ENCODE peak calls at places on chromosomes 1 and 21, in four cellular contexts. One of them, this sample, is unnamed.
A peak's percentile ranks its signal among the peaks of the same experiment; 100 is the strongest.

GRCh38 chr1:161720956-161721737 is at the start of gene FCRLB:
- DNase-seq in neural progenitor cell: no peak
- DNase-seq in heart left ventricle: no peak
- DNase-seq in gastrocnemius medialis: no peak
- DNase-seq in this sample: no peak

GRCh38 chr1:204931313-204931712 is 60.7 kb downstream of the NFASC start:
- DNase-seq in neural progenitor cell: no peak
- DNase-seq in heart left ventricle: no peak
- DNase-seq in gastrocnemius medialis: no peak
- DNase-seq in this sample: no peak

GRCh38 chr1:8807004-8807403 is 10.4 kb downstream of the RERE start:
- DNase-seq in neural progenitor cell: no peak
- DNase-seq in heart left ventricle: no peak
- DNase-seq in gastrocnemius medialis: no peak
- DNase-seq in this sample: no peak

GRCh38 chr1:103459385-103459784 is 66.1 kb upstream of the RNPC3 start:
- DNase-seq in neural progenitor cell: peak; percentile 11
- DNase-seq in heart left ventricle: no peak
- DNase-seq in gastrocnemius medialis: no peak
- DNase-seq in this sample: no peak

GRCh38 chr1:179091691-179092165 is 9.9 kb downstream of the TOR3A start:
- DNase-seq in neural progenitor cell: no peak
- DNase-seq in heart left ventricle: peak; percentile 29
- DNase-seq in gastrocnemius medialis: peak; percentile 92
- DNase-seq in this sample: peak; percentile 62

GRCh38 chr21:44299085-44299457 is 782 bp upstream of the PFKL start:
- DNase-seq in neural progenitor cell: no peak
- DNase-seq in heart left ventricle: no peak
- DNase-seq in gastrocnemius medialis: no peak
- DNase-seq in this sample: no peak

GRCh38 chr1:14600405-14601150 is 2.1 kb downstream of the KAZN start:
- DNase-seq in neural progenitor cell: peak; percentile 31
- DNase-seq in heart left ventricle: no peak
- DNase-seq in gastrocnemius medialis: no peak
- DNase-seq in this sample: no peak

GRCh38 chr1:39167632-39168209 is 36.8 kb upstream of the MACF1 start:
- DNase-seq in neural progenitor cell: no peak
- DNase-seq in heart left ventricle: no peak
- DNase-seq in gastrocnemius medialis: no peak
- DNase-seq in this sample: no peak

GRCh38 chr1:233229291-233229690 is 66.2 kb downstream of the PCNX2 start:
- DNase-seq in neural progenitor cell: no peak
- DNase-seq in heart left ventricle: no peak
- DNase-seq in gastrocnemius medialis: no peak
- DNase-seq in this sample: no peak

GRCh38 chr1:176149939-176150807 is 56.9 kb downstream of the COP1 start:
- DNase-seq in neural progenitor cell: peak; percentile 14
- DNase-seq in heart left ventricle: no peak
- DNase-seq in gastrocnemius medialis: no peak
- DNase-seq in this sample: no peak

GRCh38 chr1:32060914-32061313 is 11.8 kb upstream of the TMEM39B start:
- DNase-seq in neural progenitor cell: no peak
- DNase-seq in heart left ventricle: no peak
- DNase-seq in gastrocnemius medialis: no peak
- DNase-seq in this sample: no peak

GRCh38 chr1:162285149-162285561 is 91.5 kb downstream of the SPATA46 start:
- DNase-seq in neural progenitor cell: no peak
- DNase-seq in heart left ventricle: peak; percentile 39
- DNase-seq in gastrocnemius medialis: no peak
- DNase-seq in this sample: peak; percentile 28

GRCh38 chr1:206117151-206117948 is at the start of gene AVPR1B:
- DNase-seq in neural progenitor cell: peak; percentile 75
- DNase-seq in heart left ventricle: peak; percentile 35
- DNase-seq in gastrocnemius medialis: no peak
- DNase-seq in this sample: peak; percentile 48

GRCh38 chr1:46309401-46310159 is 6.1 kb downstream of the UQCRH start:
- DNase-seq in neural progenitor cell: no peak
- DNase-seq in heart left ventricle: no peak
- DNase-seq in gastrocnemius medialis: no peak
- DNase-seq in this sample: no peak

GRCh38 chr1:56424744-56425493 is 154.4 kb downstream of the PLPP3 start:
- DNase-seq in neural progenitor cell: peak; percentile 88
- DNase-seq in heart left ventricle: peak; percentile 80
- DNase-seq in gastrocnemius medialis: peak; percentile 92
- DNase-seq in this sample: peak; percentile 73

GRCh38 chr1:31591425-31592093 is 15.2 kb downstream of the TINAGL1 start:
- DNase-seq in neural progenitor cell: no peak
- DNase-seq in heart left ventricle: no peak
- DNase-seq in gastrocnemius medialis: no peak
- DNase-seq in this sample: no peak

GRCh38 chr21:40334159-40334558 is 466.9 kb downstream of the PCP4 start:
- DNase-seq in neural progenitor cell: no peak
- DNase-seq in heart left ventricle: no peak
- DNase-seq in gastrocnemius medialis: no peak
- DNase-seq in this sample: no peak

GRCh38 chr1:234725177-234726132 is 115.5 kb upstream of the IRF2BP2 start:
- DNase-seq in neural progenitor cell: no peak
- DNase-seq in heart left ventricle: peak; percentile 62
- DNase-seq in gastrocnemius medialis: peak; percentile 78
- DNase-seq in this sample: peak; percentile 44

GRCh38 chr1:227759345-227760300 is 24.4 kb downstream of the SNAP47 start:
- DNase-seq in neural progenitor cell: no peak
- DNase-seq in heart left ventricle: peak; percentile 61
- DNase-seq in gastrocnemius medialis: peak; percentile 95
- DNase-seq in this sample: peak; percentile 60

GRCh38 chr1:210250665-210250997 is 18.0 kb downstream of the SERTAD4 start:
- DNase-seq in neural progenitor cell: peak; percentile 82
- DNase-seq in heart left ventricle: peak; percentile 37
- DNase-seq in gastrocnemius medialis: no peak
- DNase-seq in this sample: no peak

GRCh38 chr1:203906932-203907331 is 45.5 kb downstream of the SNRPE start:
- DNase-seq in neural progenitor cell: no peak
- DNase-seq in heart left ventricle: no peak
- DNase-seq in gastrocnemius medialis: no peak
- DNase-seq in this sample: no peak

GRCh38 chr1:225768662-225769426 is 8.8 kb upstream of the SRP9 start:
- DNase-seq in neural progenitor cell: no peak
- DNase-seq in heart left ventricle: no peak
- DNase-seq in gastrocnemius medialis: no peak
- DNase-seq in this sample: no peak

GRCh38 chr1:9343269-9343668 is 50.6 kb downstream of the SPSB1 start:
- DNase-seq in neural progenitor cell: no peak
- DNase-seq in heart left ventricle: no peak
- DNase-seq in gastrocnemius medialis: no peak
- DNase-seq in this sample: no peak

GRCh38 chr1:154752273-154753030 is 117.6 kb downstream of the KCNN3 start:
- DNase-seq in neural progenitor cell: no peak
- DNase-seq in heart left ventricle: no peak
- DNase-seq in gastrocnemius medialis: no peak
- DNase-seq in this sample: no peak

GRCh38 chr1:46613661-46614603 is 2.7 kb downstream of the MOB3C start:
- DNase-seq in neural progenitor cell: peak; percentile 83
- DNase-seq in heart left ventricle: peak; percentile 93
- DNase-seq in gastrocnemius medialis: peak; percentile 96
- DNase-seq in this sample: peak; percentile 96

GRCh38 chr1:48692235-48692634 is 84.5 kb downstream of the BEND5 start:
- DNase-seq in neural progenitor cell: no peak
- DNase-seq in heart left ventricle: no peak
- DNase-seq in gastrocnemius medialis: no peak
- DNase-seq in this sample: no peak

GRCh38 chr1:151565500-151566189 is 25.5 kb downstream of the TUFT1 start:
- DNase-seq in neural progenitor cell: no peak
- DNase-seq in heart left ventricle: no peak
- DNase-seq in gastrocnemius medialis: no peak
- DNase-seq in this sample: no peak

GRCh38 chr21:44282370-44282769 is 3.3 kb upstream of the AIRE start:
- DNase-seq in neural progenitor cell: no peak
- DNase-seq in heart left ventricle: no peak
- DNase-seq in gastrocnemius medialis: no peak
- DNase-seq in this sample: no peak

DNA sequence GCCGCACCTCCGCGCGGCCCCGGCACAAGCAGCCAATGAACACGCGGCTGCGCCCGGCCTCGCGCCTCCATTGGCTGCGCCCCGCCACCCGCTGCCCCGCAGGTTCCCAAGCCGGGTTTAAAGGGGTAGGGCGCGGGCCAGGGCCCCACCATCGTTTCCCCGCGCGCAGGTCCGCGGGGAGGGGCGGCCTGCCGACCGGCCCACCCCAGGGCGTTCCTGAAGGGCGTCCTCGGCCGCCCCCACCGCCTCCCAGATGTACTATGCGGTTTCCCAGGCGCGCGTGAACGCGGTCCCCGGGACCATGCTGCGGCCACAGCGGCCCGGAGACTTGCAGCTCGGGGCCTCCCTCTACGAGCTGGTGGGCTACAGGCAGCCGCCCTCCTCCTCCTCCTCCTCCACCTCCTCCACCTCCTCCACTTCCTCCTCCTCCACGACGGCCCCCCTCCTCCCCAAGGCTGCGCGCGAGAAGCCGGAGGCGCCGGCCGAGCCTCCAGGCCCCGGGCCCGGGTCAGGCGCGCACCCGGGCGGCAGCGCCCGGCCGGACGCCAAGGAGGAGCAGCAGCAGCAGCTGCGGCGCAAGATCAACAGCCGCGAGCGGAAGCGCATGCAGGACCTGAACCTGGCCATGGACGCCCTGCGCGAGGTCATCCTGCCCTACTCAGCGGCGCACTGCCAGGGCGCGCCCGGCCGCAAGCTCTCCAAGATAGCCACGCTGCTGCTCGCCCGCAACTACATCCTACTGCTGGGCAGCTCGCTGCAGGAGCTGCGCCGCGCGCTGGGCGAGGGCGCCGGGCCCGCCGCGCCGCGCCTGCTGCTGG is at the start of gene OLIG1:
- DNase-seq in neural progenitor cell: peak; percentile 83
- DNase-seq in heart left ventricle: no peak
- DNase-seq in gastrocnemius medialis: peak; percentile 19
- DNase-seq in this sample: peak; percentile 67
- H3K27me3 ChIP-seq in neural progenitor cell: peaks cover 100% of the 10 kb centered on the region
- H3K27me3 ChIP-seq in heart left ventricle: peaks cover 89% of the 10 kb centered on the region
- H3K27me3 ChIP-seq in gastrocnemius medialis: peaks cover 61% of the 10 kb centered on the region
- H3K27me3 ChIP-seq in this sample: peaks cover 99% of the 10 kb centered on the region

DNA sequence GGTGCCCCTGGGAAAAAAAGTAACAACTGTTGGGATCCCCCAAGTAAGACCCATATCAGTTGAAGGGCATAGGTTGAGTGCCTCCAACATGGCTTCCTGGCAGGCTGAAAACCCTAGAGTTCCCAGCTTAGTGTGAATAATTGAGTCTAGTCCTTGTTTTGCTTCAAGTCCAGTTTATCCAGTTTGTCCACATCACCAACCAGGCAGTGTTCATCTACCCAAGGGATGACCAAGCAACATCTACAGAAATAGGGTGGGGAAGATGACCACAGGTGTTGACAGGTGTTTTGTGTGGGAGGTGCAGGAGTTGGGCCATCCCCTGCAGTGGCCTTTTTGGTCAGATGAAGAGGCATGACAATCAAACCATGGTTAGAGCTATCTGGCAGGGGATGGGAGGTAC is 54.3 kb upstream of the ERO1B start:
- DNase-seq in neural progenitor cell: no peak
- DNase-seq in heart left ventricle: no peak
- DNase-seq in gastrocnemius medialis: no peak
- DNase-seq in this sample: no peak
- H3K4me1 ChIP-seq in neural progenitor cell: no peaks in the 10 kb centered on the region
- H3K4me1 ChIP-seq in heart left ventricle: no peaks in the 10 kb centered on the region
- H3K4me1 ChIP-seq in gastrocnemius medialis: no peaks in the 10 kb centered on the region
- H3K4me1 ChIP-seq in this sample: no peaks in the 10 kb centered on the region

DNA sequence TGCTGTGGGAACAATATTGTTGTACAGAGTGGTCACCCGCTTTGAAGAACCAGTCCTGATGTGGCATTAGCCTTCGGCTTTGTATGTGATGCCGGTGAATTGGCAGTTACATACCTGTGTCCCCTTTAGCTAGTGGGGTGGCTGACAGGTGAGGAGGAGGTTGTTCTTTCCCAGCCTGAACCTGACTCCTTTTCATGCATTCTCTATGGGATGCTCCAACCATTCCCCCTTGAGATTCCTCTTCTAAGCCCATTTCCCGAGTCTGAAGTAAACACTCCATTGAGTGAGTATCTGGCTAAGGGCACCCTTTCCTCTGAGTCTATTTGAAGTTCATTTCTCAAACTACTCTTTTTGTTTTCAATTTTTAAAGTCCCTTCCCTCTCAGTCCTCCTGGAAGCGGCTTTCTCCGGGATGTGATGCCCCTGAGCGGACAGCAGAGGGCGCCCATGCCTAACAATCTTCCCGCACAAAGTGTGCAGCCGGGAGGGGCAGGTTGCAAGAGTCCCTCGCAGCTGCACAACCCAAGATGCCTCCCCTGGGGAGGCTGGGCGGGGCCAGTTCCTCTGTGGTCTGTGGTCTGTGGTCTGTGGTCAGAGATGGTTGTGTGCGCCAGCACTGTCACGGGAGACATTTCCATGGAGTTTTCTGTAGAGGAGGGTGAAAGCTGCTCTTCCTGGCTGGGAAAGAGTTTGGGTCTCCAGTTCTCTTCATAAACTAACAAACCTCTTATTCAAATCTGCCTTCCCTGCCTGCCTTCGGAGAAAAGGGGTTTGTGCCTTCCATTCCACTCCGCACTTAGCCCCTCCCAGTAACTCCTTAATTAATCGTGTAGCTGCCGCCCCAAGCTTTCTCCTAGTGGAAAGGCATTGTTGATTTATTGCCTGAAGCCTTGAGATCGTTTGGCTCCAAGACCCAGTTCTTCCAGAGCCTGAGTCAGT is 36.4 kb upstream of the LMX1A start:
- DNase-seq in neural progenitor cell: peak; percentile 93
- DNase-seq in heart left ventricle: peak; percentile 84
- DNase-seq in gastrocnemius medialis: peak; percentile 77
- DNase-seq in this sample: peak; percentile 83
- H3K27me3 ChIP-seq in neural progenitor cell: peaks cover 44% of the 10 kb centered on the region
- H3K27me3 ChIP-seq in heart left ventricle: no peaks in the 10 kb centered on the region
- H3K27me3 ChIP-seq in gastrocnemius medialis: no peaks in the 10 kb centered on the region
- H3K27me3 ChIP-seq in this sample: peaks cover 26% of the 10 kb centered on the region

DNA sequence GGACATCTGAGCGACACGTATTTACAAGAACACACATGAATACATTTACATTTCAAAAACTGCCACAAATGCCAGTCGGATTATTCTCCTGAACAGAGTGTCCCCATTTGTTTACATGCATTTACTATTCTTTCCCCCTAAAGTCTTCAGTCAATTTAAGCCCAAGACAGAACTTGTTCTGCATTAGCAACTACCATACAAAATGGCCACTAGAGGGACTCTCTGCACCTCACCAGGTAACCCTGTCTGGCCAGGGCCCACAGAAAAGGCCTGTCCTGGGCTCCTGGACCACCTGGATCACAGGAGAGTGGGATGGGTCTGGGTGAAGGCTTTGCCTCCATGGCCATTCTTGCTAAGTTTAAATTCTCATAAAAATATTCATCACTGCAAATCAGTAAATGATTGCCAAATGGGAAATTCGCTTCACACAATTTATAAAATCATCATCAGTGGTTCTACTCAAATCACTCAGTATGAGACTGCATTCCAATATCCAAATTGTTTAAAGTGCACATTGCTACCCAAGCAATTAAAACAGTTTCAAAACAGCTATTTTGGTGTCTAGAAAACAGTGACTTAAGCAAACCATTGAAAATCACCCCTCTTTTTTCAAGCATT is 12.5 kb upstream of the GUCA2A start:
- DNase-seq in neural progenitor cell: peak; percentile 72
- DNase-seq in heart left ventricle: no peak
- DNase-seq in gastrocnemius medialis: no peak
- DNase-seq in this sample: no peak
- H3K4me1 ChIP-seq in neural progenitor cell: peaks cover 3% of the 10 kb centered on the region
- H3K4me1 ChIP-seq in heart left ventricle: peaks cover 55% of the 10 kb centered on the region
- H3K4me1 ChIP-seq in gastrocnemius medialis: peaks cover 18% of the 10 kb centered on the region
- H3K4me1 ChIP-seq in this sample: peaks cover 52% of the 10 kb centered on the region